ENCODE peak calls at places on chromosome 16, in seven cellular contexts. Q is CD8-positive, alpha-beta T cell; S is BJ; H is colonic mucosa; C is right atrium auricular region; J is progenitor cell of endocrine pancreas; U is MCF 10A. W is an unnamed sample.

GRCh38 chr16:61179571-61179970 is 856.7 kb downstream of the CDH8 start:
- DNase-seq in C (no peak), H (no peak), U (no peak), S (no peak), Q (no peak), J (no peak), W (no peak)

GRCh38 chr16:11535494-11535893 is 51.2 kb downstream of the LITAF start:
- DNase-seq in U (peak), J (no peak), H (no peak), S (no peak), C (no peak), Q (no peak), W (no peak)

GRCh38 chr16:11163761-11164261 is 92.2 kb downstream of the SOCS1 start:
- DNase-seq in H (no peak), U (no peak), J (no peak), S (no peak), C (no peak), Q (no peak), W (no peak)

GRCh38 chr16:47524007-47524405 is 62.9 kb downstream of the PHKB start:
- DNase-seq in Q (no peak), S (no peak), C (no peak), H (no peak), U (no peak), J (no peak), W (no peak)

GRCh38 chr16:22933173-22933572 is 119.2 kb downstream of the HS3ST2 start:
- DNase-seq in J (no peak), Q (no peak), H (no peak), S (no peak), U (peak), C (no peak), W (peak)

GRCh38 chr16:27977966-27978365 is 85.5 kb downstream of the GSG1L start:
- DNase-seq in J (no peak), U (no peak), Q (no peak), C (no peak), H (no peak), S (no peak), W (no peak)

GRCh38 chr16:3188925-3189825 is 1.2 kb downstream of the OR1F1 start:
- DNase-seq in S (no peak), J (no peak), C (no peak), H (peak), U (peak), Q (peak), W (no peak)

GRCh38 chr16:88494335-88495154 is 41.5 kb downstream of the ZFPM1 start:
- DNase-seq in J (no peak), Q (no peak), S (no peak), C (no peak), H (no peak), U (no peak), W (no peak)

GRCh38 chr16:35732046-35732810 is 2272.8 kb downstream of the TP53TG3F start:
- DNase-seq in Q (no peak), J (no peak), S (no peak), C (peak), H (no peak), U (no peak), W (no peak)

GRCh38 chr16:87080571-87081167 is 236.5 kb downstream of the C16orf95 start:
- DNase-seq in Q (no peak), U (no peak), H (no peak), S (no peak), C (no peak), J (no peak), W (no peak)

GRCh38 chr16:66886346-66886745 is 6.0 kb downstream of the PDP2 start:
- DNase-seq in J (no peak), U (no peak), C (no peak), H (no peak), Q (no peak), S (no peak), W (no peak)

GRCh38 chr16:20944861-20945390 is 44.4 kb downstream of the LYRM1 start:
- DNase-seq in Q (peak), C (no peak), H (no peak), J (no peak), U (peak), S (no peak), W (peak)

GRCh38 chr16:47928008-47928407 is 227.8 kb downstream of the ABCC12 start:
- DNase-seq in U (peak), S (no peak), Q (no peak), J (no peak), H (no peak), C (no peak), W (no peak)

GRCh38 chr16:65959978-65960377 is 406.5 kb upstream of the CDH5 start:
- DNase-seq in Q (no peak), J (no peak), C (no peak), H (no peak), U (peak), S (no peak), W (no peak)

GRCh38 chr16:50279142-50279865 is 13.0 kb downstream of the ADCY7 start:
- DNase-seq in U (no peak), J (no peak), Q (peak), C (no peak), S (no peak), H (peak), W (peak)

GRCh38 chr16:87761020-87761506 is 4.7 kb downstream of the KLHDC4 start:
- DNase-seq in U (no peak), S (no peak), C (no peak), Q (no peak), H (no peak), J (no peak), W (no peak)

GRCh38 chr16:65600629-65601028 is 478.8 kb upstream of the CDH11 start:
- DNase-seq in U (no peak), S (no peak), C (no peak), J (no peak), H (no peak), Q (no peak), W (no peak)

GRCh38 chr16:88923926-88924833 is 52.8 kb downstream of the CBFA2T3 start:
- DNase-seq in U (no peak), C (no peak), Q (peak), H (no peak), S (no peak), J (no peak), W (no peak)

GRCh38 chr16:86134802-86135461 is 236.0 kb downstream of the IRF8 start:
- DNase-seq in J (no peak), U (no peak), H (no peak), Q (no peak), S (no peak), C (no peak), W (no peak)

DNA sequence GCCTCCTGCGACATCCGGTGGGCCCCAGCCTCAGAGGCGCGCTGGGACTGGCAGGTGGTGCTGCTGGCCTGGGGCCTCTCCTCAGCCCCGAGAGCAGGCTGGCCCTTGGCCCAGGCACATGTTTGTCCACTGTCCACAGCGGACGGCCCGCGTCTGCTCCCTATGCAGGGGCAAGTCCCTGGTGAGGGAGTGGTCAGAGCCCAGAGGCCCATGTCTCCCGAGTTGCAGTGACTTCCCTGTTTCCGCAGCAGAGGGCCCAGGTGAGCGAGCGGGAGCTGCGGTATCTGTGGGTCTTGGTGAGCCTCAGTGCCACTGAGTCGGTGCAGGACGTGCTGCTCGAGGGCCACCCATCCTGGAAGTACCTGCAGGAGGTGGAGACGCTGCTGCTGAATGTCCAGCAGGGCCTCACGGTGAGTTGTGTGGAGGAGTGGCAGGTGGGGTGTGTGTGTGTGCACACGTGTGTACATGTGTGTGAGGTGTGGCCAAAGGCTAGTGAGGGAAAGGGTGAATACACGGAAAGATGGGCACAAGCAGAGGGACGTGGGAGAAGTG is 10.4 kb downstream of the IL34 start:
- DNase-seq in S (no peak), J (no peak), Q (no peak), U (no peak), H (no peak), C (no peak), W (no peak)
- TF ChIP-seq CTCF in S (no peak), J (peak), Q (no peak), U (no peak), H (no peak), C (no peak), W (no peak)

GRCh38 chr16:4391635-4392381 is 20.2 kb downstream of the VASN start:
- DNase-seq in J (no peak), Q (no peak), H (no peak), S (no peak), U (no peak), C (no peak), W (no peak)

GRCh38 chr16:4389051-4389955 is 17.7 kb downstream of the VASN start:
- DNase-seq in Q (no peak), S (no peak), H (no peak), J (no peak), C (no peak), U (no peak), W (no peak)

GRCh38 chr16:4392382-4393242 is 21.0 kb downstream of the VASN start:
- DNase-seq in Q (peak), S (no peak), J (no peak), U (peak), H (no peak), C (no peak), W (no peak)

GRCh38 chr16:4388275-4389021 is 16.8 kb downstream of the VASN start:
- DNase-seq in C (no peak), S (no peak), J (no peak), Q (no peak), H (no peak), U (no peak), W (no peak)

GRCh38 chr16:4390266-4391260 is 18.9 kb downstream of the VASN start:
- DNase-seq in U (no peak), H (no peak), C (no peak), J (no peak), Q (no peak), S (no peak), W (no peak)
- TF ChIP-seq CTCF in U (no peak), H (no peak), C (no peak), J (peak), Q (no peak), S (peak), W (no peak)

GRCh38 chr16:82580293-82580900 is 46.4 kb upstream of the CDH13 start:
- DNase-seq in S (no peak), J (no peak), H (peak), U (peak), Q (no peak), C (no peak), W (no peak)
- TF ChIP-seq CTCF in S (peak), J (peak), H (no peak), U (peak), Q (no peak), C (peak), W (no peak)

DNA sequence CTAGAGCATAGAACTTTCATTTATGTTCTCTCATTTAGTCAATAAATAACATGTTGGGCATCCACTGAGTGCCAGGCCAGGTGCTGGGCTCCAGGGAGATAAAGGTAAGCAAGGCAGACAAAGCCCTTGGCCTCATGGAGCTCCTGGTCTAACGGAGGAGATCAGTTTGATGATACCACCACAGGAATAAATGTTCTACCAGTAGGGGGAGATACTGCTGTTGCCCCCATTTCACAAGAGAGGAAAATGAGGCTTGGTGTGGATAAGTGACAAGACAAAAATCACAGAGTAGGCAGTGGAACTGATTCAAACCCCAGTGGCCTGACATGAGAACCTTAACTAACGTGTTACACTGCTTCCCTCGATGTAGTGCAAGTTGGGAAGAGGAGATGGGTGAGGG is 80.4 kb upstream of the ERCC4 start:
- DNase-seq in Q (no peak), S (no peak), H (no peak), C (no peak), J (no peak), U (no peak), W (no peak)
- TF ChIP-seq CTCF in Q (no peak), S (no peak), H (no peak), C (no peak), J (peak), U (no peak), W (no peak)

DNA sequence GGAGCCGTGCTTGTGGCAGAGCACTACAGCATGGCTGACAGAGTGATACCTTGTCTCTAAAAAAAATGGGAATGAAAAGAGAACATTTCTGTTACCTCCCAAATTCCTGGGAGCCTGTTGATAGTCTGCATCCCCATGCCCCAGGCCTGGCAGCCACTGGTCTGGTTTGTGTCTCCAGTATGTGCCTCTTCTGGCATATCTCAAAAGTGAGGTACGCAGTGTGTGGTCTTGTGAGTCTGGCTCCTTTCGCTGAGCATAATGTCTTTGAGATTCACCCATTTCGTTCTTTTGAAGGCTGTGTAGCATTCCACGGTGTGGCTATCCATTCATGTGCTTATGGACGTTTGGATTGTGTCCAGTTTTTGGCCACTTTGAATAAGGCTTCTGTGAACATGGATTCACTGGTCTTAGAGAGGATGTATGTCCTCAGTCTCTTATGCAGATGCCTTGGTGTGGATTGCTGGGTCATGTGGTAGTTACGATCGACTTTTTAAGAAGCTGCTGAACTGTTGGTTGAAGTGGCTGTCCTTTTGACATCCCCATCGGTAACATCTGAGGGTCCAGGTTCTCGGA is 39.1 kb downstream of the PRMT7 start:
- DNase-seq in S (no peak), J (no peak), C (no peak), H (no peak), Q (no peak), U (no peak), W (no peak)
- TF ChIP-seq CTCF in S (no peak), J (no peak), C (no peak), H (no peak), Q (no peak), U (no peak), W (no peak)

GRCh38 chr16:26963109-26963508 is 103.6 kb upstream of the C16orf82 start:
- DNase-seq in C (no peak), H (peak), J (no peak), U (no peak), S (no peak), Q (no peak), W (no peak)
- TF ChIP-seq CTCF in C (no peak), H (no peak), J (peak), U (no peak), S (peak), Q (no peak), W (no peak)

GRCh38 chr16:76634847-76635697 is 357.9 kb downstream of the CNTNAP4 start:
- DNase-seq in C (no peak), H (no peak), Q (no peak), J (no peak), U (no peak), S (no peak), W (no peak)

GRCh38 chr16:76639685-76640289 is 362.6 kb downstream of the CNTNAP4 start:
- DNase-seq in Q (no peak), S (no peak), C (no peak), U (peak), J (no peak), H (peak), W (no peak)
- TF ChIP-seq CTCF in Q (no peak), S (no peak), C (peak), U (peak), J (peak), H (no peak), W (peak)

GRCh38 chr16:4316103-4316731 is 350 bp downstream of the GLIS2 start:
- DNase-seq in C (no peak), J (no peak), Q (no peak), S (no peak), U (peak), H (no peak), W (no peak)
- TF ChIP-seq CTCF in C (no peak), J (no peak), Q (no peak), S (no peak), U (no peak), H (no peak), W (no peak)

GRCh38 chr16:55513616-55514015 is 4.7 kb downstream of the LPCAT2 start:
- DNase-seq in H (no peak), S (no peak), C (no peak), J (no peak), Q (no peak), U (no peak), W (no peak)
- TF ChIP-seq CTCF in H (no peak), S (no peak), C (no peak), J (no peak), Q (no peak), U (no peak), W (no peak)

W was measured in HL-60.